ENCODE peak calls at places on chromosomes 1 and 21, in five cellular contexts. U is stomach, G is K562, S is A549, K is ovary. P is an unnamed sample.

GRCh38 chr21:41761211-41762181 is 5.4 kb downstream of the RIPK4 start:
- DNase-seq in U (peak; percentile 77), G (no peak), S (no peak), K (no peak), P (no peak)

GRCh38 chr1:215824245-215824644 is 257.1 kb downstream of the KCTD3 start:
- DNase-seq in U (no peak), G (no peak), S (no peak), K (no peak), P (no peak)

GRCh38 chr1:214418380-214418779 is 133.0 kb downstream of the PTPN14 start:
- DNase-seq in U (no peak), G (no peak), S (no peak), K (no peak), P (no peak)

GRCh38 chr21:34962136-34962535 is 87.0 kb downstream of the RUNX1 start:
- DNase-seq in U (no peak), G (no peak), S (no peak), K (no peak), P (no peak)

GRCh38 chr1:172332230-172332629 is 88.3 kb upstream of the C1orf105 start:
- DNase-seq in U (no peak), G (no peak), S (no peak), K (no peak), P (no peak)

GRCh38 chr1:204574016-204574855 is 58.0 kb downstream of the MDM4 start:
- DNase-seq in U (no peak), G (no peak), S (no peak), K (no peak), P (no peak)

GRCh38 chr1:45009956-45010854 is 919 bp downstream of the HECTD3 start:
- DNase-seq in U (peak; percentile 70), G (peak; percentile 48), S (peak; percentile 19), K (no peak), P (no peak)

GRCh38 chr1:161351482-161351881 is 16.2 kb downstream of the CFAP126 start:
- DNase-seq in U (no peak), G (no peak), S (no peak), K (no peak), P (no peak)

GRCh38 chr1:153536618-153537375 is 1.0 kb upstream of the S100A6 start:
- DNase-seq in U (peak; percentile 44), G (no peak), S (no peak), K (peak; percentile 34), P (no peak)

GRCh38 chr1:78060857-78061563 is 15.2 kb downstream of the GIPC2 start:
- DNase-seq in U (no peak), G (no peak), S (no peak), K (no peak), P (peak; percentile 28)

GRCh38 chr1:232695626-232696025 is 65.7 kb upstream of the SIPA1L2 start:
- DNase-seq in U (no peak), G (no peak), S (no peak), K (no peak), P (no peak)

GRCh38 chr1:217418241-217418840 is 212.5 kb downstream of the GPATCH2 start:
- DNase-seq in U (no peak), G (no peak), S (no peak), K (no peak), P (no peak)

GRCh38 chr1:170032531-170033295 is 41.8 kb downstream of the KIFAP3 start:
- DNase-seq in U (no peak), G (no peak), S (no peak), K (no peak), P (no peak)

GRCh38 chr1:68485431-68486022 is 11.4 kb downstream of the DEPDC1 start:
- DNase-seq in U (no peak), G (no peak), S (no peak), K (no peak), P (no peak)

GRCh38 chr1:5727871-5728643 is 264.2 kb downstream of the NPHP4 start:
- DNase-seq in U (no peak), G (no peak), S (no peak), K (no peak), P (no peak)

GRCh38 chr1:175922254-175922881 is 179.0 kb upstream of the TNR start:
- DNase-seq in U (no peak), G (no peak), S (no peak), K (no peak), P (no peak)

GRCh38 chr1:24486296-24487065 is 16.2 kb upstream of the RCAN3 start:
- DNase-seq in U (no peak), G (no peak), S (no peak), K (no peak), P (no peak)

GRCh38 chr1:89907669-89908293 is 86.9 kb downstream of the LRRC8D start:
- DNase-seq in U (no peak), G (peak; percentile 29), S (peak; percentile 41), K (no peak), P (no peak)

GRCh38 chr1:219544163-219544846 is 68.6 kb downstream of the ZC3H11B start:
- DNase-seq in U (no peak), G (no peak), S (no peak), K (no peak), P (no peak)

GRCh38 chr1:92980732-92981647 is 19.7 kb upstream of the DIPK1A start:
- DNase-seq in U (no peak), G (no peak), S (no peak), K (no peak), P (no peak)

GRCh38 chr1:246497331-246497915 is 9.7 kb downstream of the SMYD3 start:
- DNase-seq in U (no peak), G (peak; percentile 68), S (peak; percentile 58), K (no peak), P (no peak)

GRCh38 chr1:172670791-172671190 is 11.9 kb downstream of the FASLG start:
- DNase-seq in U (no peak), G (no peak), S (no peak), K (no peak), P (no peak)

GRCh38 chr1:204874274-204874673 is 3.6 kb downstream of the NFASC start:
- DNase-seq in U (no peak), G (no peak), S (no peak), K (no peak), P (no peak)

GRCh38 chr1:71494163-71494562 is 413.3 kb upstream of the ZRANB2 start:
- DNase-seq in U (no peak), G (no peak), S (no peak), K (no peak), P (no peak)

GRCh38 chr1:151443846-151444790 is 15.2 kb downstream of the POGZ start:
- DNase-seq in U (peak; percentile 64), G (peak; percentile 54), S (peak; percentile 96), K (no peak), P (peak; percentile 38)

DNA sequence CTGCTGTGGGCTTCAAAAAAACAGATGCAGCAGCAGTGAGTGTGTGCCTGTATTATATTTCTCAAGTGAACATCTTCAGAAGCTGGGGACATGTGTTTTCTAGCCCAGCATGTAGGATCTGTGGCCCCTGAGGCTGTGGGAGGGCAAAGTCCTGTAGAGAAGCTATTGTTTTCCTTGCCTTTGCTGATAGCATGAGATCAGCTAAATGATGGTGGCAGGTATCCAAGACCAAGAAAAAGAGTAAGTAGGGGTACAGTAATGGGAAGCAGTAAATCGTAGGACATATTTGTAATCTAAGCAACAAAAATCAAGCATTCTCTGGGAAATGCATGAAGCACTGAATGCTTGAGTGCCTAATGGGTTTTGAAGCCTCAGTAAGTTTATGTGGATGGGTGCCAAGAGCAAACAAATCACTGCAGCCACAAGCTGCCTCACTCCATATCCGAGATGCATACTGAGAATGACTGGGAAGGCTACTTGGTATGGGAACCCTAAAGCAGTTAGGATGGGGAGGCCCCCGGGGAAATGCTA is 98.3 kb downstream of the CD58 start:
- DNase-seq in U (no peak), G (no peak), S (no peak), K (no peak), P (no peak)
- TF ChIP-seq EP300 in U (no peak), G (no peak), S (no peak), K (no peak), P (no peak)

DNA sequence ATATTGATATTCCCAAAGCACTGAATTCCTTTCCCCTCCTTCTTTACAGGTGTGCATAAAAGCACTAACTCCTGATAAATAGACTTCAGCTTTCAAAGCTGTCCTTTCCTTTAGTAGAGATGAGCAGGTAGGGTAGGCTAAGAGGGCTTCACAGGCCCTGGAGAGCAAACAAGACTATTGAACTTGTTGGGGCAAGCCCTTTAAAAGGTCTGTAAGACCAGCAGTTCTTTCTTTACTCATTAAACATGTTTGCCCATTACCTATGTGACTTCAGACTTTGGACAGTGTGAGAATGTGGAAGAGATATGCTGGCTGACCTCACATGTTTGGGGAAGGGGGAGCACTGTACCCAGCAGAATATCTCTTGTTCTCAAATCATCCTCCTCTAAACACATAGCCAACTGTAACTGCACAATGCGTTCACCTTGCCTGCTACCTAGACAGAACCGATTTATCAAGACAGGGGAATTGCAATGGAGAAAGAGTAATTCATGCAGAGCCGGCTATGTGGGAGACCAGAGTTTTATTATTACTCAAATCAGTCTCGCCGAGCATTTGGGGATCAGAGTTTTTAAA is 27.1 kb upstream of the HAO2 start:
- DNase-seq in U (no peak), G (no peak), S (no peak), K (no peak), P (no peak)
- TF ChIP-seq EP300 in U (no peak), G (no peak), S (no peak), K (no peak), P (no peak)

GRCh38 chr1:53326088-53326597 is 1.7 kb downstream of the LRP8 start:
- DNase-seq in U (peak; percentile 89), G (peak; percentile 99), S (peak; percentile 83), K (peak; percentile 29), P (peak; percentile 73)

GRCh38 chr1:53327183-53327941 is 508 bp downstream of the LRP8 start:
- DNase-seq in U (no peak), G (peak; percentile 62), S (peak; percentile 23), K (no peak), P (no peak)

GRCh38 chr1:53325326-53326087 is 2.4 kb downstream of the LRP8 start:
- DNase-seq in U (no peak), G (no peak), S (no peak), K (no peak), P (no peak)

GRCh38 chr1:53328009-53328489 is at the start of gene LRP8:
- DNase-seq in U (peak; percentile 73), G (peak; percentile 97), S (peak; percentile 53), K (peak; percentile 55), P (no peak)

DNA sequence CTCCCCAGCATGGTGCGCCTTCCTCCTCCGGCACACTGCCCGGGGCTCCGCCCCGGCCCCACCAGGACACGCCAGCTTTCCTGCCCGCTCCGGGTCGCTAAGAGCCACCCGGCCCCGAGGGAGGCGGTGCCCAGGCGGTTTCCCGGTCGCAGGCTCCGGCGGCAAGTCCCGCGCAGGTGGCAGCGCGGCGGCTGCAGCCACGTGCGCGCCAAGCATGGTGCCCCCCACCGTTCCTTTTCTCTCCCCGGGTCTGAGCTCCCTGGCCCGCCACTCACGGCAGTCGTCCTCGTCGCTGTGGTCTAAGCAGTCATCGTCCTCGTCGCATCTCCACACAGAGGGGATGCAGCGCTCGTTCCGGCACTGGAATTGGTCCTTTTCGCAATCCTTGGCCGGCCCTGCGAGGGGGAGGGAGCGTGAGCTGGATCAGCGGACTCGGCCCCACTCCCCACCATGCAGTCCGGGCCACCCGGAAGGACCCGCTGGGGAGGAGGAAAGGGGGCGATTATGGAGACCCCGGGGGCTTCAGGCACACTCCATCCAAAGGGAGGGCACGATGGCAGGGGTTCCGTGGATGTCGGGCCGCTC is 1.2 kb downstream of the LRP8 start:
- DNase-seq in U (no peak), G (peak; percentile 50), S (peak; percentile 29), K (no peak), P (no peak)
- TF ChIP-seq EP300 in U (no peak), G (no peak), S (no peak), K (no peak), P (no peak)

DNA sequence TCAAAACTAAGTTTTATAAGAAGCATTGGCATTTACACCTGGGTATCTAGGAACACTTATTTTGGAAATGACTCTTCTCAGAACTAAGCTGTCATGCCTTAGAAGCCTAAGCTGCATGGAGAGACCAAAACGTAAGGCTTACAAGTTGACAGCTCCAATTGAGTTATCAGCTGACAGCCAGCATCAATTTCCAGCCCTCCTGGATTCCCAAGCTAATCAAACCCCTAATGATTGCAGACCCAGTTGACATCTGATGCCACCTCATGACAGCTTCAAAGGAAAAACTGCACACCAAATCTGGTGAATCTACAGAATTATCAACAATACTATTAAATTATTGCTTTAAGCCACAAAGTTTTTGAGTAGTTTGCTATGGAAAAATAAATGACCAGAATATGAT is 187.6 kb upstream of the PRMT6 start:
- DNase-seq in U (no peak), G (no peak), S (no peak), K (no peak), P (no peak)
- TF ChIP-seq EP300 in U (no peak), G (no peak), S (no peak), K (no peak), P (no peak)